ENCODE peak calls at places on chromosomes 4 and X, in four cellular contexts. A, U, N and L are unnamed samples.

GRCh38 chr4:27048350-27049100 is 187.9 kb downstream of the STIM2 start:
- DNase-seq in A (peak), U (peak), N (peak), L (no peak)

GRCh38 chr4:8344387-8344786 is 74.8 kb downstream of the HTRA3 start:
- DNase-seq in A (no peak), U (no peak), N (no peak), L (no peak)

GRCh38 chr4:99715286-99715685 is 57.7 kb upstream of the C4orf54 start:
- DNase-seq in A (no peak), U (no peak), N (no peak), L (no peak)

GRCh38 chr4:67785528-67785927 is 31.3 kb upstream of the GNRHR start:
- DNase-seq in A (no peak), U (no peak), N (no peak), L (no peak)

GRCh38 chrX:28787206-28787605 is 200.0 kb downstream of the IL1RAPL1 start:
- DNase-seq in A (peak), U (peak), N (no peak), L (no peak)

GRCh38 chr4:57219389-57219890 is 109.3 kb upstream of the IGFBP7 start:
- DNase-seq in A (no peak), U (no peak), N (no peak), L (no peak)

GRCh38 chr4:129371901-129372300 is 275.9 kb downstream of the C4orf33 start:
- DNase-seq in A (no peak), U (no peak), N (no peak), L (no peak)

GRCh38 chrX:51867626-51868025 is 25.8 kb upstream of the MAGED1 start:
- DNase-seq in A (no peak), U (no peak), N (no peak), L (no peak)

GRCh38 chr4:57280481-57280880 is 170.3 kb upstream of the IGFBP7 start:
- DNase-seq in A (no peak), U (no peak), N (no peak), L (no peak)

GRCh38 chr4:70359115-70359661 is 1.4 kb upstream of the SMR3A start:
- DNase-seq in A (no peak), U (no peak), N (no peak), L (no peak)

GRCh38 chrX:96386325-96386724 is 298.3 kb upstream of the DIAPH2 start:
- DNase-seq in A (no peak), U (no peak), N (no peak), L (no peak)

GRCh38 chr4:111433436-111433835 is 711.8 kb upstream of the FAM241A start:
- DNase-seq in A (no peak), U (no peak), N (no peak), L (no peak)

GRCh38 chrX:103415068-103415467 is 38.7 kb downstream of the BEX3 start:
- DNase-seq in A (no peak), U (no peak), N (no peak), L (no peak)
- H3K4me3 ChIP-seq in A (no peak), U (no peak), N (no peak), L (no peak)

GRCh38 chr4:39181905-39182638 is at the start of gene WDR19:
- DNase-seq in A (peak), U (peak), N (peak), L (peak)
- TF ChIP-seq CTCF in A (peak), U (peak), N (peak), L (peak)

GRCh38 chr4:92304073-92304472 is 307 bp downstream of the GRID2 start:
- DNase-seq in A (peak), U (no peak), N (no peak), L (no peak)
- H3K4me3 ChIP-seq in A (peak), U (peak), N (no peak), L (no peak)

GRCh38 chr4:6596948-6597347 is 22.0 kb downstream of the MAN2B2 start:
- DNase-seq in A (no peak), U (no peak), N (no peak), L (no peak)

GRCh38 chr4:6594341-6594740 is 19.4 kb downstream of the MAN2B2 start:
- DNase-seq in A (no peak), U (no peak), N (no peak), L (no peak)

GRCh38 chr4:6592804-6593563 is 18.0 kb downstream of the MAN2B2 start:
- DNase-seq in A (no peak), U (no peak), N (no peak), L (no peak)

GRCh38 chr4:6595897-6596537 is 21.0 kb downstream of the MAN2B2 start:
- DNase-seq in A (no peak), U (peak), N (peak), L (no peak)

GRCh38 chr4:6594826-6595355 is 19.9 kb downstream of the MAN2B2 start:
- DNase-seq in A (no peak), U (no peak), N (no peak), L (no peak)
- TF ChIP-seq CTCF in A (no peak), U (no peak), N (no peak), L (no peak)

DNA sequence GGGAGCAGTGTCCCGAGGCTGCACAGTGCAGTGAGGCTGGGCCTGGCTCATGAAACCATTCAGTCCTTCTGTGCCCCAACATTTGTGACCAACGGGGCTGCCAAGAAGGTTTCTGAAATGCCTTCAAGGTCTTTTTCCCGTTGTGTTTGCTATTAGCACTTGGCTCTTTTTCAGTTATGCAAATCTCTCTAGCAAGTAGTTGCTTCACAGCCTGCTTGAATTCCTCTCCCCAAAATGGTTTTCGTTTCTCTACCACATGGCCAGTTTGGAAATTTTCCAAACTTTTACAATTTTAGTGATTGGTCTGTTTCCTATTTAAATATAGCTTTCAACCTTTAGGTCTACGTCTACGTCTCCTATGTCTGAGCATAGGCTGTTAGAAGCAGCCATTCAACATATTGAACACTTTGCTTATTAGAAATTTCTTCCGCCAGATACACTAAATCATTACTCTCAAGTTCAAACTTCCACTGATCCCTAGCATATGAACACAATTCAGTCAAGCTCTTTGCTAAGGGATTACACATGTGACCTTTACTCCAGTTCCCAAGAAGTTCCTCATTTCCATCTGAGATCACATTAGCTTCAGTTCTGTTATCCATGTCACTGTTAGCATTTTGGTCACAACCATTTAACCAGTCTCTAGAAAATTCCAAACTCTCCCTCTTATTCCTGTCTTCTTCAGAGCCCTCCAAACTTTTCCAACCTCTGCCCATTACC is 901.8 kb downstream of the GLUD2 start:
- DNase-seq in A (no peak), U (no peak), N (no peak), L (no peak)
- H3K4me3 ChIP-seq in A (no peak), U (no peak), N (no peak), L (no peak)

GRCh38 chr4:132332932-132333722 is 816.0 kb upstream of the PCDH10 start:
- DNase-seq in A (peak), U (peak), N (no peak), L (no peak)
- TF ChIP-seq CTCF in A (peak), U (peak), N (no peak), L (no peak)

GRCh38 chr4:89836031-89836777 is 757 bp downstream of the SNCA start:
- DNase-seq in A (no peak), U (no peak), N (no peak), L (no peak)
- H3K4me3 ChIP-seq in A (peak), U (peak), N (no peak), L (peak)

GRCh38 chrX:7638053-7638452 is 204.9 kb upstream of the VCX start:
- DNase-seq in A (no peak), U (no peak), N (no peak), L (no peak)
- TF ChIP-seq CTCF in A (no peak), U (no peak), N (no peak), L (no peak)

GRCh38 chrX:23784487-23785301 is 1.7 kb downstream of the SAT1 start:
- DNase-seq in A (peak), U (no peak), N (peak), L (no peak)

GRCh38 chrX:23785564-23785963 is 2.6 kb downstream of the SAT1 start:
- DNase-seq in A (peak), U (no peak), N (no peak), L (no peak)

GRCh38 chrX:23783569-23784486 is 855 bp downstream of the SAT1 start:
- DNase-seq in A (peak), U (no peak), N (peak), L (no peak)

GRCh38 chrX:23782863-23783568 is at the start of gene SAT1:
- DNase-seq in A (peak), U (peak), N (peak), L (peak)

GRCh38 chrX:23782455-23782854 is 518 bp upstream of the SAT1 start:
- DNase-seq in A (peak), U (no peak), N (no peak), L (no peak)
- H3K4me3 ChIP-seq in A (peak), U (peak), N (peak), L (peak)